ENCODE peak calls at places on chromosome 12, in eight cellular contexts. D is left kidney; N is HEK293T; O is tibial nerve; F is lower leg skin; K is fibroblast of lung; R is activated naive CD4-positive, alpha-beta T cell treated with anti-CD3 and anti-CD28 coated beads, Interleukin-2, amount 10 ng/mL, durations not matched to agents 7 days and 5 days; J is retinal pigment epithelial cell. U is an unnamed sample.

GRCh38 chr12:18811268-18811667 is 73.3 kb downstream of the CAPZA3 start:
- DNase-seq in D (no peak), N (no peak), O (no peak), F (no peak), K (peak), R (no peak), J (no peak), U (no peak)

GRCh38 chr12:51592034-51592705 is 1.1 kb downstream of the SCN8A start:
- DNase-seq in D (peak), N (no peak), O (no peak), F (no peak), K (peak), R (no peak), J (no peak), U (no peak)

GRCh38 chr12:93571360-93571853 is 1.1 kb upstream of the SOCS2 start:
- DNase-seq in D (peak), N (peak), O (peak), F (peak), K (peak), R (peak), J (no peak), U (peak)

GRCh38 chr12:22687677-22688076 is 62.7 kb downstream of the ETNK1 start:
- DNase-seq in D (no peak), N (no peak), O (no peak), F (no peak), K (peak), R (no peak), J (peak), U (no peak)

GRCh38 chr12:14454098-14454907 is 88.8 kb downstream of the ATF7IP start:
- DNase-seq in D (peak), N (peak), O (no peak), F (no peak), K (peak), R (peak), J (peak), U (peak)

GRCh38 chr12:12098689-12099010 is 27.9 kb downstream of the BCL2L14 start:
- DNase-seq in D (peak), N (no peak), O (no peak), F (no peak), K (no peak), R (no peak), J (no peak), U (no peak)

GRCh38 chr12:17108877-17109520 is 503.0 kb upstream of the LMO3 start:
- DNase-seq in D (peak), N (peak), O (no peak), F (no peak), K (no peak), R (no peak), J (no peak), U (no peak)

GRCh38 chr12:115474525-115475353 is 790.8 kb upstream of the TBX3 start:
- DNase-seq in D (no peak), N (no peak), O (no peak), F (no peak), K (no peak), R (no peak), J (no peak), U (no peak)

GRCh38 chr12:25723921-25724491 is 170.9 kb upstream of the LMNTD1 start:
- DNase-seq in D (no peak), N (no peak), O (no peak), F (no peak), K (peak), R (no peak), J (no peak), U (no peak)

GRCh38 chr12:92107621-92108131 is 38.0 kb downstream of the BTG1 start:
- DNase-seq in D (peak), N (no peak), O (no peak), F (no peak), K (no peak), R (no peak), J (no peak), U (no peak)

GRCh38 chr12:339557-340195 is 49.4 kb downstream of the KDM5A start:
- DNase-seq in D (no peak), N (no peak), O (no peak), F (no peak), K (no peak), R (no peak), J (no peak), U (no peak)

GRCh38 chr12:89709994-89710872 is 1.6 kb upstream of the ATP2B1 start:
- DNase-seq in D (peak), N (no peak), O (peak), F (peak), K (no peak), R (no peak), J (no peak), U (no peak)

GRCh38 chr12:59808317-59808910 is 212.6 kb downstream of the SLC16A7 start:
- DNase-seq in D (peak), N (peak), O (no peak), F (no peak), K (peak), R (no peak), J (no peak), U (no peak)

GRCh38 chr12:120922279-120922678 is 18.1 kb upstream of the SPPL3 start:
- DNase-seq in D (no peak), N (no peak), O (no peak), F (peak), K (no peak), R (no peak), J (no peak), U (no peak)

GRCh38 chr12:85805654-85806053 is 30.6 kb downstream of the RASSF9 start:
- DNase-seq in D (no peak), N (no peak), O (no peak), F (no peak), K (no peak), R (no peak), J (no peak), U (no peak)